ENCODE peak calls at places on chromosome 14, in six cellular contexts. V is T47D; K is mesothelial cell of epicardium; G is esophagus squamous epithelium; X is activated T-helper 1 cell treated with anti-CD3 and anti-CD28 coated beads, Interleukin-12 subunit alpha, Interleukin-12 subunit beta, Interleukin-2, Interleukin-4 antibody, amounts not matched to agents 30 ng/mL and 10 ng/mL and 1 ng/mL, durations not matched to agents 14 hours and 24 hours and 36 hours; M is endothelial cell. J is an unnamed sample.

GRCh38 chr14:39434401-39434800 is 2.2 kb upstream of the FBXO33 start:
- DNase-seq in V (no peak), K (no peak), G (no peak), X (no peak), M (no peak), J (no peak)

GRCh38 chr14:77217551-77217950 is 36.0 kb downstream of the TMEM63C start:
- DNase-seq in V (no peak), K (no peak), G (no peak), X (no peak), M (no peak), J (no peak)

GRCh38 chr14:38469156-38469555 is 213.3 kb upstream of the CLEC14A start:
- DNase-seq in V (no peak), K (no peak), G (no peak), X (no peak), M (no peak), J (no peak)

GRCh38 chr14:104708606-104709268 is 15.3 kb upstream of the ADSS1 start:
- DNase-seq in V (peak), K (peak), G (no peak), X (peak), M (peak), J (peak)

GRCh38 chr14:105490318-105490571 is 801 bp upstream of the TEDC1 start:
- DNase-seq in V (no peak), K (no peak), G (no peak), X (no peak), M (no peak), J (no peak)

GRCh38 chr14:34699873-34700621 is 14.3 kb downstream of the CFL2 start:
- DNase-seq in V (no peak), K (no peak), G (no peak), X (no peak), M (no peak), J (no peak)

GRCh38 chr14:91374287-91374880 is 43.2 kb downstream of the CCDC88C start:
- DNase-seq in V (no peak), K (no peak), G (no peak), X (no peak), M (no peak), J (no peak)

GRCh38 chr14:98770151-98770550 is 501.8 kb downstream of the BCL11B start:
- DNase-seq in V (no peak), K (no peak), G (no peak), X (no peak), M (no peak), J (no peak)

GRCh38 chr14:104979758-104980591 is 1.8 kb upstream of the AHNAK2 start:
- DNase-seq in V (peak), K (no peak), G (no peak), X (no peak), M (no peak), J (no peak)

GRCh38 chr14:74281069-74281468 is 21.7 kb downstream of the ABCD4 start:
- DNase-seq in V (no peak), K (no peak), G (no peak), X (no peak), M (no peak), J (no peak)

GRCh38 chr14:35470775-35471174 is 63.2 kb upstream of the INSM2 start:
- DNase-seq in V (peak), K (no peak), G (no peak), X (no peak), M (peak), J (peak)

GRCh38 chr14:60051690-60052324 is 39.9 kb upstream of the PCNX4 start:
- DNase-seq in V (no peak), K (no peak), G (no peak), X (no peak), M (no peak), J (no peak)

GRCh38 chr14:99120147-99121026 is 151.6 kb downstream of the BCL11B start:
- DNase-seq in V (no peak), K (peak), G (no peak), X (no peak), M (no peak), J (no peak)

GRCh38 chr14:80536456-80536855 is 325.2 kb upstream of the DIO2 start:
- DNase-seq in V (no peak), K (no peak), G (no peak), X (no peak), M (no peak), J (no peak)

GRCh38 chr14:83379371-83379770 is 1845.7 kb upstream of the SEL1L start:
- DNase-seq in V (no peak), K (no peak), G (no peak), X (no peak), M (no peak), J (no peak)

GRCh38 chr14:104688755-104689619 is at the start of gene INF2:
- DNase-seq in V (peak), K (peak), G (no peak), X (peak), M (peak), J (peak)

GRCh38 chr14:35369701-35370191 is 34.8 kb downstream of the NFKBIA start:
- DNase-seq in V (peak), K (no peak), G (no peak), X (no peak), M (no peak), J (no peak)

GRCh38 chr14:39006721-39007410 is 96.2 kb downstream of the SEC23A start:
- DNase-seq in V (no peak), K (no peak), G (no peak), X (no peak), M (no peak), J (no peak)

GRCh38 chr14:102772781-102773570 is 4.3 kb upstream of the TRAF3 start:
- DNase-seq in V (peak), K (no peak), G (no peak), X (no peak), M (peak), J (no peak)

GRCh38 chr14:77721437-77721836 is 13.5 kb downstream of the SLIRP start:
- DNase-seq in V (no peak), K (no peak), G (no peak), X (no peak), M (no peak), J (no peak)

GRCh38 chr14:30450620-30451019 is 108.3 kb upstream of the G2E3 start:
- DNase-seq in V (peak), K (no peak), G (no peak), X (no peak), M (no peak), J (no peak)

J was measured in D341Med.